ENCODE peak calls at places on chromosomes 16 and 17, in eight cellular contexts. Q is SK-N-SH, J is left ventricle myocardium inferior, S is IMR-90, L is endothelial cell of umbilical vein, N is Peyer's patch, M is transverse colon, Z is RWPE1. F is an unnamed sample.
A peak's percentile ranks its signal among the peaks of the same experiment; 100 is the strongest.

GRCh38 chr17:72502940-72503341 is 382.1 kb downstream of the SOX9 start:
- DNase-seq in L (no peak), S (peak; percentile 24), M (no peak), N (no peak), Z (peak; percentile 34), Q (no peak), J (no peak), F (no peak)

GRCh38 chr17:50241431-50241830 is 32.8 kb upstream of the TMEM92 start:
- DNase-seq in Q (no peak), M (no peak), L (no peak), Z (no peak), S (no peak), J (no peak), N (no peak), F (no peak)

GRCh38 chr16:24700549-24701392 is 28.7 kb upstream of the TNRC6A start:
- DNase-seq in S (peak; percentile 98), L (peak; percentile 94), Q (peak; percentile 28), N (peak; percentile 66), Z (peak; percentile 90), J (peak; percentile 62), M (peak; percentile 60), F (peak; percentile 54)

GRCh38 chr16:53839150-53839549 is 135.2 kb downstream of the FTO start:
- DNase-seq in J (no peak), S (no peak), Q (no peak), M (no peak), L (no peak), Z (peak; percentile 55), N (no peak), F (peak; percentile 22)

GRCh38 chr17:34024303-34025178 is 230.5 kb upstream of the CCL2 start:
- DNase-seq in S (no peak), Z (no peak), M (no peak), L (no peak), J (no peak), Q (no peak), N (no peak), F (no peak)

GRCh38 chr17:75118307-75118706 is 8.5 kb downstream of the ARMC7 start:
- DNase-seq in Z (no peak), M (no peak), N (no peak), J (no peak), Q (no peak), S (no peak), L (no peak), F (no peak)

GRCh38 chr16:72800524-72800923 is 247.4 kb downstream of the ZFHX3 start:
- DNase-seq in Q (no peak), J (no peak), M (no peak), Z (no peak), S (no peak), N (no peak), L (no peak), F (no peak)

GRCh38 chr17:2690165-2691068 is 21.1 kb downstream of the CLUH start:
- DNase-seq in L (no peak), M (no peak), S (no peak), Z (no peak), J (no peak), N (peak; percentile 49), Q (peak; percentile 45), F (no peak)

GRCh38 chr17:12566281-12567002 is 99.2 kb upstream of the MYOCD start:
- DNase-seq in J (no peak), S (no peak), L (no peak), M (no peak), Q (no peak), Z (no peak), N (no peak), F (no peak)

GRCh38 chr16:87461466-87461975 is 31.3 kb downstream of the ZCCHC14 start:
- DNase-seq in N (peak; percentile 94), S (no peak), J (peak; percentile 45), L (peak; percentile 77), Z (peak; percentile 93), M (peak; percentile 93), Q (no peak), F (peak; percentile 79)

GRCh38 chr16:1613728-1614225 is 1.6 kb downstream of the CRAMP1 start:
- DNase-seq in J (no peak), L (no peak), Q (no peak), S (no peak), N (peak; percentile 52), M (peak; percentile 24), Z (peak; percentile 36), F (no peak)

GRCh38 chr17:28828294-28829040 is 14.1 kb downstream of the FAM222B start:
- DNase-seq in Z (no peak), J (no peak), N (peak; percentile 26), L (no peak), M (no peak), Q (no peak), S (peak; percentile 35), F (no peak)

GRCh38 chr17:42830971-42831370 is 2.2 kb upstream of the PSME3 start:
- DNase-seq in Q (no peak), S (no peak), L (no peak), Z (no peak), J (no peak), M (no peak), N (no peak), F (no peak)

GRCh38 chr16:31470615-31471014 is 1.3 kb upstream of the TGFB1I1 start:
- DNase-seq in N (no peak), L (no peak), Z (no peak), S (no peak), Q (no peak), J (no peak), M (no peak), F (no peak)

GRCh38 chr16:15440852-15441251 is 6.5 kb downstream of the BMERB1 start:
- DNase-seq in Q (no peak), Z (no peak), N (peak; percentile 61), J (no peak), L (peak; percentile 26), M (no peak), S (peak; percentile 79), F (peak; percentile 64)

GRCh38 chr16:85471469-85472431 is 141.4 kb upstream of the GSE1 start:
- DNase-seq in L (no peak), S (no peak), Z (peak; percentile 38), J (no peak), Q (no peak), M (peak; percentile 67), N (no peak), F (no peak)

GRCh38 chr16:85778873-85779272 is 20.5 kb downstream of the EMC8 start:
- DNase-seq in N (no peak), M (no peak), Z (no peak), L (peak; percentile 78), Q (no peak), J (no peak), S (no peak), F (no peak)

GRCh38 chr16:56771558-56772279 is 41.8 kb downstream of the NUP93 start:
- DNase-seq in M (no peak), Q (no peak), N (no peak), J (no peak), Z (no peak), S (peak; percentile 61), L (no peak), F (no peak)

GRCh38 chr16:9261376-9261775 is 169.9 kb downstream of the HAPSTR1 start:
- DNase-seq in J (no peak), L (no peak), M (no peak), S (no peak), Z (no peak), N (no peak), Q (no peak), F (no peak)

GRCh38 chr16:3187798-3188674 is at the start of gene OR1F1:
- DNase-seq in Q (peak; percentile 78), N (peak; percentile 62), J (no peak), M (no peak), S (peak; percentile 80), Z (no peak), L (no peak), F (no peak)

GRCh38 chr17:68291836-68292688 is 767 bp downstream of the ARSG start:
- DNase-seq in Z (peak; percentile 84), M (peak; percentile 84), Q (peak; percentile 86), S (peak; percentile 68), J (peak; percentile 79), N (peak; percentile 96), L (peak; percentile 74), F (no peak)

GRCh38 chr17:82134101-82134500 is 36.1 kb upstream of the FASN start:
- DNase-seq in J (no peak), Q (peak; percentile 23), S (no peak), L (no peak), N (no peak), M (peak; percentile 29), Z (peak; percentile 24), F (no peak)
- H3K27ac ChIP-seq in J (no peak overlapping the region), Q (no peak overlapping the region), S (no peak overlapping the region), L (no peak overlapping the region), N (peak overlapping the region; percentile 63), M (peak overlapping the region; percentile 29), Z (peak overlapping the region; percentile 98), F (peak overlapping the region; percentile 60)

GRCh38 chr17:44591223-44591622 is 33.9 kb downstream of the FZD2 start:
- DNase-seq in S (peak; percentile 28), M (no peak), L (peak; percentile 56), Q (peak; percentile 38), Z (no peak), J (no peak), N (no peak), F (no peak)

GRCh38 chr17:44584498-44584897 is 27.2 kb downstream of the FZD2 start:
- DNase-seq in Q (no peak), S (no peak), J (no peak), L (no peak), M (no peak), N (no peak), Z (no peak), F (no peak)

GRCh38 chr17:44585315-44585714 is 28.0 kb downstream of the FZD2 start:
- DNase-seq in N (no peak), M (no peak), Q (no peak), L (no peak), S (no peak), Z (no peak), J (no peak), F (no peak)

GRCh38 chr17:44589316-44590071 is 32.2 kb downstream of the FZD2 start:
- DNase-seq in N (no peak), Z (no peak), Q (peak; percentile 41), J (no peak), L (no peak), M (no peak), S (peak; percentile 35), F (no peak)

GRCh38 chr17:44587339-44587738 is 30.1 kb downstream of the FZD2 start:
- DNase-seq in J (peak; percentile 39), Q (peak; percentile 33), L (peak; percentile 94), M (no peak), Z (peak; percentile 91), N (no peak), S (peak; percentile 91), F (peak; percentile 56)
- H3K27ac ChIP-seq in J (peak overlapping the region; percentile 76), Q (peak overlapping the region; percentile 84), L (peak overlapping the region; percentile 75), M (peak overlapping the region; percentile 60), Z (peak overlapping the region; percentile 81), N (no peak overlapping the region), S (peak overlapping the region; percentile 38), F (peak overlapping the region; percentile 13)

GRCh38 chr16:67679935-67680897 is 13.6 kb downstream of the C16orf86 start:
- DNase-seq in Z (no peak), J (no peak), M (no peak), N (no peak), Q (no peak), L (no peak), S (no peak), F (no peak)
- H3K27ac ChIP-seq in Z (no peak overlapping the region), J (no peak overlapping the region), M (no peak overlapping the region), N (no peak overlapping the region), Q (no peak overlapping the region), L (no peak overlapping the region), S (no peak overlapping the region), F (no peak overlapping the region)

DNA sequence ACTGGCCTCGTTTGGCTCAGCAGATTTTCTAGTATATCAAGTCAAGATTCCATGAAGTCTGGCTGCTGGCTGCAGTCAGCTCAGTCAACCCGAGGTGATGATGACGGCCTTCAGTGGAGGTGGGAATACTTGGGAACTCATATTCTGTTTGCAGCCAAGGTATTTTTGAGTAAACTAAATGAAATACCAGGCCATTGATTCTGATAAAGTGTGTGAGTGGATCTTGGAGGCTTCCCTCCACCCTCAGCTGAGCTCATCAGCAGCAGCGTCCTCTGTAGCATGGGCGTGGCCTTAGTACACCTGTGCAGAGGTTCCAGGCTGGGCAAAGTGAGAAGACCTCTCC is 22.0 kb upstream of the TACO1 start:
- DNase-seq in Q (no peak), N (no peak), L (no peak), Z (no peak), M (no peak), J (no peak), S (no peak), F (no peak)
- H3K27ac ChIP-seq in Q (no peak overlapping the region), N (no peak overlapping the region), L (no peak overlapping the region), Z (no peak overlapping the region), M (no peak overlapping the region), J (no peak overlapping the region), S (no peak overlapping the region), F (no peak overlapping the region)